ENCODE peak calls at places on chromosomes 16 and 17, in six cellular contexts. F, E, K, Q, D and U are unnamed samples.

GRCh38 chr16:54282202-54282922 is 4.2 kb downstream of the IRX3 start:
- DNase-seq in F (peak; percentile 94), E (no peak), K (peak; percentile 52), Q (no peak), D (peak; percentile 66), U (no peak)

GRCh38 chr17:74478369-74479100 is 12.1 kb downstream of the CD300A start:
- DNase-seq in F (peak; percentile 26), E (no peak), K (no peak), Q (no peak), D (no peak), U (peak; percentile 69)

GRCh38 chr17:45230410-45230786 is 8.7 kb downstream of the FMNL1 start:
- DNase-seq in F (peak; percentile 30), E (no peak), K (no peak), Q (no peak), D (no peak), U (no peak)

GRCh38 chr16:21166561-21166961 is 8.1 kb downstream of the LDAF1 start:
- DNase-seq in F (no peak), E (no peak), K (no peak), Q (no peak), D (no peak), U (no peak)

GRCh38 chr17:29292071-29292991 is 1.6 kb downstream of the NUFIP2 start:
- DNase-seq in F (peak; percentile 88), E (peak; percentile 39), K (peak; percentile 70), Q (peak; percentile 7), D (peak; percentile 77), U (no peak)

GRCh38 chr17:83064732-83065659 is 14.4 kb upstream of the METRNL start:
- DNase-seq in F (peak; percentile 47), E (no peak), K (no peak), Q (no peak), D (peak; percentile 50), U (no peak)

GRCh38 chr17:74466785-74467158 is 338 bp downstream of the CD300A start:
- DNase-seq in F (no peak), E (no peak), K (no peak), Q (no peak), D (no peak), U (no peak)

GRCh38 chr16:72878301-72879269 is 169.3 kb downstream of the ZFHX3 start:
- DNase-seq in F (no peak), E (no peak), K (no peak), Q (no peak), D (no peak), U (no peak)

GRCh38 chr16:4616047-4616811 is 1.5 kb upstream of the UBALD1 start:
- DNase-seq in F (peak; percentile 99), E (peak; percentile 98), K (peak; percentile 100), Q (peak; percentile 96), D (peak; percentile 100), U (peak; percentile 98)

GRCh38 chr17:17109896-17110295 is 67.6 kb downstream of the MPRIP start:
- DNase-seq in F (no peak), E (no peak), K (no peak), Q (no peak), D (no peak), U (no peak)

GRCh38 chr16:75252946-75253911 is 1.8 kb upstream of the BCAR1 start:
- DNase-seq in F (peak; percentile 95), E (no peak), K (no peak), Q (no peak), D (peak; percentile 76), U (no peak)

GRCh38 chr17:45137561-45138305 is 2.2 kb downstream of the ACBD4 start:
- DNase-seq in F (no peak), E (no peak), K (no peak), Q (no peak), D (no peak), U (no peak)

GRCh38 chr17:55727920-55728319 is 5.3 kb upstream of the TMEM100 start:
- DNase-seq in F (no peak), E (no peak), K (no peak), Q (no peak), D (no peak), U (no peak)

GRCh38 chr17:13114601-13115024 is 96.8 kb upstream of the ELAC2 start:
- DNase-seq in F (peak; percentile 85), E (no peak), K (peak; percentile 69), Q (no peak), D (no peak), U (no peak)

GRCh38 chr16:10039220-10040096 is 142.8 kb downstream of the GRIN2A start:
- DNase-seq in F (peak; percentile 86), E (no peak), K (peak; percentile 83), Q (no peak), D (no peak), U (no peak)

GRCh38 chr16:48860341-48860740 is 250.4 kb upstream of the N4BP1 start:
- DNase-seq in F (no peak), E (no peak), K (no peak), Q (no peak), D (no peak), U (no peak)

GRCh38 chr16:89360760-89361435 is 129.5 kb downstream of the ANKRD11 start:
- DNase-seq in F (peak; percentile 67), E (peak; percentile 61), K (no peak), Q (no peak), D (no peak), U (peak; percentile 76)

GRCh38 chr16:65285128-65286120 is 163.6 kb upstream of the CDH11 start:
- DNase-seq in F (no peak), E (no peak), K (no peak), Q (no peak), D (no peak), U (no peak)

GRCh38 chr17:1005361-1005946 is 8.5 kb downstream of the TIMM22 start:
- DNase-seq in F (peak; percentile 55), E (no peak), K (no peak), Q (no peak), D (peak; percentile 83), U (no peak)

GRCh38 chr17:73564856-73565255 is 79.4 kb downstream of the SDK2 start:
- DNase-seq in F (no peak), E (no peak), K (no peak), Q (no peak), D (no peak), U (no peak)

GRCh38 chr17:1882836-1883235 is 53.0 kb downstream of the RPA1 start:
- DNase-seq in F (peak; percentile 73), E (no peak), K (peak; percentile 83), Q (no peak), D (no peak), U (no peak)

GRCh38 chr16:4213721-4214120 is 28.2 kb downstream of the SRL start:
- DNase-seq in F (no peak), E (no peak), K (no peak), Q (no peak), D (no peak), U (no peak)

GRCh38 chr17:10771142-10771541 is 32.8 kb downstream of the TMEM238L start:
- DNase-seq in F (no peak), E (no peak), K (no peak), Q (no peak), D (no peak), U (no peak)

GRCh38 chr17:142876-143784 is 5.8 kb downstream of the SCGB1C2 start:
- DNase-seq in F (no peak), E (no peak), K (peak; percentile 49), Q (no peak), D (peak; percentile 57), U (no peak)

GRCh38 chr16:50520451-50521245 is 27.5 kb upstream of the NKD1 start:
- DNase-seq in F (no peak), E (no peak), K (no peak), Q (no peak), D (peak; percentile 37), U (no peak)

GRCh38 chr17:55348749-55349354 is 72.8 kb downstream of the MMD start:
- DNase-seq in F (peak; percentile 32), E (peak; percentile 4), K (peak; percentile 88), Q (no peak), D (peak; percentile 66), U (no peak)

GRCh38 chr17:45852535-45853297 is 8.0 kb downstream of the SPPL2C start:
- DNase-seq in F (peak; percentile 86), E (peak; percentile 36), K (peak; percentile 84), Q (no peak), D (peak; percentile 70), U (no peak)

GRCh38 chr16:17568239-17568638 is 97.5 kb upstream of the XYLT1 start:
- DNase-seq in F (no peak), E (no peak), K (no peak), Q (no peak), D (no peak), U (no peak)

GRCh38 chr17:64063766-64064224 is 43.4 kb upstream of the ICAM2 start:
- DNase-seq in F (peak; percentile 91), E (no peak), K (peak; percentile 85), Q (no peak), D (no peak), U (no peak)

GRCh38 chr17:33057564-33057963 is 65.9 kb downstream of the SPACA3 start:
- DNase-seq in F (no peak), E (no peak), K (no peak), Q (no peak), D (no peak), U (no peak)

GRCh38 chr17:37742762-37743611 is 1.9 kb downstream of the HNF1B start:
- DNase-seq in F (peak; percentile 84), E (no peak), K (peak; percentile 45), Q (no peak), D (no peak), U (no peak)